ENCODE peak calls at places on chromosome 13, in six cellular contexts. N, X, S, J, F and E are unnamed samples.

GRCh38 chr13:76522083-76522755 is 364.0 kb downstream of the KCTD12 start:
- DNase-seq in N (no peak), X (no peak), S (no peak), J (no peak), F (no peak), E (no peak)

GRCh38 chr13:41075034-41075433 is 13.7 kb downstream of the WBP4 start:
- DNase-seq in N (no peak), X (peak; percentile 24), S (no peak), J (peak; percentile 21), F (no peak), E (no peak)

GRCh38 chr13:30968734-30969335 is 36.4 kb downstream of the TEX26 start:
- DNase-seq in N (no peak), X (no peak), S (no peak), J (no peak), F (no peak), E (no peak)

GRCh38 chr13:50357586-50358118 is 342.4 kb downstream of the KCNRG start:
- DNase-seq in N (no peak), X (no peak), S (peak; percentile 67), J (peak; percentile 10), F (no peak), E (peak; percentile 60)

GRCh38 chr13:112005925-112006324 is 61.0 kb upstream of the SOX1 start:
- DNase-seq in N (no peak), X (no peak), S (no peak), J (no peak), F (no peak), E (no peak)

GRCh38 chr13:85377783-85378182 is 421.4 kb downstream of the SLITRK6 start:
- DNase-seq in N (no peak), X (no peak), S (no peak), J (no peak), F (no peak), E (no peak)

GRCh38 chr13:91351980-91352379 is 4.5 kb downstream of the MIR17HG start:
- DNase-seq in N (no peak), X (no peak), S (no peak), J (no peak), F (no peak), E (no peak)

GRCh38 chr13:112722433-112723250 is 32.8 kb downstream of the ATP11A start:
- DNase-seq in N (no peak), X (peak; percentile 74), S (no peak), J (peak; percentile 46), F (no peak), E (peak; percentile 85)

GRCh38 chr13:81017525-81018152 is 676.7 kb upstream of the SPRY2 start:
- DNase-seq in N (no peak), X (peak; percentile 37), S (no peak), J (peak; percentile 6), F (no peak), E (no peak)

GRCh38 chr13:81153478-81153877 is 812.6 kb upstream of the SPRY2 start:
- DNase-seq in N (no peak), X (no peak), S (no peak), J (no peak), F (no peak), E (no peak)

GRCh38 chr13:99018418-99019180 is 40.7 kb upstream of the DOCK9 start:
- DNase-seq in N (no peak), X (no peak), S (no peak), J (no peak), F (no peak), E (no peak)

GRCh38 chr13:114121496-114122466 is 10.6 kb downstream of the RASA3 start:
- DNase-seq in N (peak; percentile 9), X (no peak), S (no peak), J (no peak), F (no peak), E (no peak)

GRCh38 chr13:90776349-90776748 is 571.1 kb upstream of the MIR17HG start:
- DNase-seq in N (no peak), X (no peak), S (no peak), J (no peak), F (no peak), E (no peak)

GRCh38 chr13:100751826-100752225 is 77.2 kb upstream of the TMTC4 start:
- DNase-seq in N (no peak), X (no peak), S (no peak), J (no peak), F (no peak), E (no peak)

GRCh38 chr13:114109646-114110045 is 22.8 kb downstream of the RASA3 start:
- DNase-seq in N (peak; percentile 32), X (no peak), S (peak; percentile 85), J (no peak), F (peak; percentile 35), E (peak; percentile 21)

GRCh38 chr13:20191311-20191901 is 1.3 kb downstream of the GJB2 start:
- DNase-seq in N (peak; percentile 76), X (no peak), S (no peak), J (no peak), F (no peak), E (no peak)

GRCh38 chr13:106815545-106815944 is 247.6 kb upstream of the ARGLU1 start:
- DNase-seq in N (no peak), X (no peak), S (no peak), J (no peak), F (no peak), E (no peak)

GRCh38 chr13:45934283-45934682 is 82.7 kb upstream of the SIAH3 start:
- DNase-seq in N (no peak), X (no peak), S (no peak), J (no peak), F (no peak), E (no peak)

GRCh38 chr13:98214008-98214643 is 37.1 kb upstream of the RNF113B start:
- DNase-seq in N (no peak), X (no peak), S (no peak), J (no peak), F (no peak), E (no peak)

GRCh38 chr13:54110597-54110996 is 1082.0 kb downstream of the OLFM4 start:
- DNase-seq in N (no peak), X (no peak), S (no peak), J (no peak), F (no peak), E (no peak)

GRCh38 chr13:44230071-44230470 is 143.6 kb upstream of the SERP2 start:
- DNase-seq in N (no peak), X (no peak), S (no peak), J (no peak), F (no peak), E (no peak)

DNA sequence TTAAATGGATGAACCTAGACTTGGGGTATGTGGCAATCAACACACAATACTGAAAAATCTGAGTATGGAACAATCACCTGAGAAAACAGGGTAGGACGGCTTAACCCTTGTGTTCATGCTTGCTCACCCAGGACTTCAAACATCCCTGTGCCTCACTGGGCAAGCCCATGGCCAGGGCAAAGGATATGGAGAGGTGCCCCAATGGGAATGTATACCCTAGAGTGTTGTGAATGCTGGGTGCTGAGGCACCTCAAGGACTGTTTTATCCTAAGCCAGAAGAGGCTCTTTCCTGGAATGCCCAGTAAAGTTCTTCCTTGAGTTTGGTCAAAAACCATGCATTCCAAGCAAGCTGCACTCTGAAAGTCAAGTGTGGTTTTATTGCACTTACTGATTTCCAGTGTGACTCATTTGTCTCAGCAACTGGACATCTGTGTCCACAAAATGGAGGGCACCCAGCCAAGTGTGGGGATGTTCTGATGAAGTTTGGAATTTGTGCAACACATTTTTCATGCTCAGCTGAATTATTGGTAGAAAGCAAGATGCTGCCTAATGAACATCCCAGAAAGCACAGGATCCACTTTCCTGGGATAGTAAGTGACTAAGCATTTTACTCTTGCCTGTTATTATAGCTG is 531.3 kb downstream of the RFC3 start:
- DNase-seq in N (peak; percentile 25), X (peak; percentile 79), S (peak; percentile 78), J (no peak), F (peak; percentile 69), E (no peak)
- TF ChIP-seq EP300 in N (no peak), X (peak; percentile 59), S (no peak), J (no peak), F (no peak), E (no peak)

GRCh38 chr13:75310005-75310580 is 171.9 kb downstream of the TBC1D4 start:
- DNase-seq in N (no peak), X (no peak), S (no peak), J (no peak), F (no peak), E (no peak)

GRCh38 chr13:75308222-75308621 is 173.7 kb downstream of the TBC1D4 start:
- DNase-seq in N (no peak), X (no peak), S (no peak), J (no peak), F (no peak), E (no peak)

GRCh38 chr13:75305057-75305456 is 176.9 kb downstream of the TBC1D4 start:
- DNase-seq in N (no peak), X (no peak), S (no peak), J (no peak), F (no peak), E (no peak)

GRCh38 chr13:75303295-75303694 is 178.7 kb downstream of the TBC1D4 start:
- DNase-seq in N (no peak), X (no peak), S (no peak), J (no peak), F (no peak), E (no peak)

DNA sequence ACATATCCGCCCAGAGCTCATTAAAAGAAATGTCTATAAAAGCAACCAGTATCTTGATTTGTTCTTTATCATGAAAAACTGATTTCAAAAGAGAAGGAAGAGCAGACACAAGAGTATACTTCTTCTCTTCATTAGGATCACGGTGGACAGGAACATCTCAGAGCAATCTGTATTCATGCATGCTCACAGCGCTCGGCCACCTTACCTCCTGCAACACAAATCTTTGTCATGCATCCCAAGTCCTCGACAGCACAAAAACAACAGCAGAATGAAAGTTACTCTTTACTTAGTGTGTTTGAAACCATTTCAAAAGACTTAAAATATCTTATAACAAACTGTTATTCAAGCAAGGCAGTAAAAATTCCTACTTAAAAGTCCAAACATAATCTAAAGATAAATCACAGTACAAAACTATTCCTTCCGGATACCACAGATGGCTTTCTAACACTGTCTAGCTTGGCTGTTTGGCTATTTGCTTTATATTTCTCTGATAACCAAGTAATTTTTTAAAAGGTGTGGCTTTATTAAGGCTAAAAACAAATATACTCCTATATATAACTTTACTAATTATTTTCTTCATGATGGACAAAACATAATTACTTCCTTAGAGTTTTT is 174.5 kb downstream of the TBC1D4 start:
- DNase-seq in N (no peak), X (no peak), S (no peak), J (no peak), F (no peak), E (no peak)
- H3K27ac ChIP-seq in N (no peak overlapping the region), X (no peak overlapping the region), S (no peak overlapping the region), J (no peak overlapping the region), F (no peak overlapping the region), E (no peak overlapping the region)

GRCh38 chr13:92553470-92554114 is 673.0 kb upstream of the GPC6 start:
- DNase-seq in N (no peak), X (no peak), S (no peak), J (no peak), F (no peak), E (no peak)
- TF ChIP-seq EP300 in N (no peak), X (no peak), S (no peak), J (no peak), F (no peak), E (no peak)

GRCh38 chr13:83738407-83738806 is 143.9 kb downstream of the SLITRK1 start:
- DNase-seq in N (no peak), X (no peak), S (no peak), J (no peak), F (no peak), E (no peak)

GRCh38 chr13:83731113-83731512 is 151.2 kb downstream of the SLITRK1 start:
- DNase-seq in N (no peak), X (no peak), S (no peak), J (no peak), F (no peak), E (no peak)

GRCh38 chr13:83730674-83731073 is 151.6 kb downstream of the SLITRK1 start:
- DNase-seq in N (no peak), X (no peak), S (no peak), J (no peak), F (no peak), E (no peak)

GRCh38 chr13:83733293-83733692 is 149.0 kb downstream of the SLITRK1 start:
- DNase-seq in N (no peak), X (no peak), S (no peak), J (no peak), F (no peak), E (no peak)

GRCh38 chr13:83732755-83733154 is 149.5 kb downstream of the SLITRK1 start:
- DNase-seq in N (no peak), X (no peak), S (no peak), J (no peak), F (no peak), E (no peak)
- H3K27ac ChIP-seq in N (no peak overlapping the region), X (no peak overlapping the region), S (no peak overlapping the region), J (no peak overlapping the region), F (no peak overlapping the region), E (no peak overlapping the region)